ENCODE peak calls at places on chromosomes 4 and X, in seven cellular contexts. One of them, this sample, is unnamed.

GRCh38 chr4:41134581-41134980 is 79.8 kb downstream of the APBB2 start:
- DNase-seq in DMS153: no peak
- DNase-seq in KG1: no peak
- DNase-seq in M059J: no peak
- DNase-seq in Jurkat, Clone E6-1: no peak
- DNase-seq in cardiac septum: no peak
- DNase-seq in coronary artery: no peak
- DNase-seq in this sample: no peak

GRCh38 chr4:114659386-114660008 is 60.9 kb downstream of the UGT8 start:
- DNase-seq in Jurkat, Clone E6-1: peak
- DNase-seq in DMS153: peak
- DNase-seq in coronary artery: no peak
- DNase-seq in cardiac septum: no peak
- DNase-seq in M059J: peak
- DNase-seq in KG1: peak
- DNase-seq in this sample: peak

GRCh38 chrX:8981742-8982141 is 52.2 kb downstream of the FAM9B start:
- DNase-seq in Jurkat, Clone E6-1: no peak
- DNase-seq in KG1: no peak
- DNase-seq in coronary artery: no peak
- DNase-seq in DMS153: no peak
- DNase-seq in M059J: peak
- DNase-seq in cardiac septum: no peak
- DNase-seq in this sample: no peak

GRCh38 chr4:153211986-153212720 is 7.9 kb downstream of the TRIM2 start:
- DNase-seq in cardiac septum: no peak
- DNase-seq in M059J: peak
- DNase-seq in Jurkat, Clone E6-1: no peak
- DNase-seq in DMS153: no peak
- DNase-seq in KG1: no peak
- DNase-seq in coronary artery: no peak
- DNase-seq in this sample: no peak

GRCh38 chr4:1690698-1691097 is 6.6 kb upstream of the FAM53A start:
- DNase-seq in DMS153: no peak
- DNase-seq in cardiac septum: no peak
- DNase-seq in Jurkat, Clone E6-1: no peak
- DNase-seq in KG1: no peak
- DNase-seq in coronary artery: no peak
- DNase-seq in M059J: no peak
- DNase-seq in this sample: no peak

GRCh38 chr4:185682236-185682635 is 129.8 kb downstream of the SORBS2 start:
- DNase-seq in Jurkat, Clone E6-1: no peak
- DNase-seq in cardiac septum: no peak
- DNase-seq in KG1: no peak
- DNase-seq in coronary artery: no peak
- DNase-seq in M059J: peak
- DNase-seq in DMS153: no peak
- DNase-seq in this sample: no peak

GRCh38 chr4:104064650-104065577 is 345.1 kb upstream of the TACR3 start:
- DNase-seq in KG1: peak
- DNase-seq in coronary artery: no peak
- DNase-seq in DMS153: peak
- DNase-seq in cardiac septum: no peak
- DNase-seq in M059J: peak
- DNase-seq in Jurkat, Clone E6-1: peak
- DNase-seq in this sample: no peak

GRCh38 chrX:107451754-107452153 is 2.3 kb downstream of the FRMPD3 start:
- DNase-seq in DMS153: no peak
- DNase-seq in coronary artery: no peak
- DNase-seq in KG1: no peak
- DNase-seq in cardiac septum: no peak
- DNase-seq in M059J: no peak
- DNase-seq in Jurkat, Clone E6-1: no peak
- DNase-seq in this sample: no peak

GRCh38 chr4:13988347-13989265 is 361.1 kb upstream of the BOD1L1 start:
- DNase-seq in cardiac septum: no peak
- DNase-seq in DMS153: no peak
- DNase-seq in coronary artery: peak
- DNase-seq in M059J: peak
- DNase-seq in Jurkat, Clone E6-1: no peak
- DNase-seq in KG1: no peak
- DNase-seq in this sample: no peak

GRCh38 chr4:94635172-94635571 is 122.6 kb upstream of the BMPR1B start:
- DNase-seq in Jurkat, Clone E6-1: no peak
- DNase-seq in M059J: peak
- DNase-seq in cardiac septum: no peak
- DNase-seq in KG1: no peak
- DNase-seq in coronary artery: no peak
- DNase-seq in DMS153: no peak
- DNase-seq in this sample: no peak

GRCh38 chr4:95304898-95305297 is 243.9 kb downstream of the UNC5C start:
- DNase-seq in DMS153: no peak
- DNase-seq in KG1: no peak
- DNase-seq in M059J: peak
- DNase-seq in Jurkat, Clone E6-1: no peak
- DNase-seq in coronary artery: no peak
- DNase-seq in cardiac septum: no peak
- DNase-seq in this sample: no peak

GRCh38 chr4:166422475-166422874 is 549.4 kb downstream of the TLL1 start:
- DNase-seq in coronary artery: no peak
- DNase-seq in cardiac septum: no peak
- DNase-seq in Jurkat, Clone E6-1: no peak
- DNase-seq in KG1: no peak
- DNase-seq in DMS153: no peak
- DNase-seq in M059J: peak
- DNase-seq in this sample: no peak

GRCh38 chr4:121375262-121375661 is 5.6 kb downstream of the QRFPR start:
- DNase-seq in Jurkat, Clone E6-1: no peak
- DNase-seq in DMS153: no peak
- DNase-seq in cardiac septum: no peak
- DNase-seq in coronary artery: no peak
- DNase-seq in KG1: no peak
- DNase-seq in M059J: peak
- DNase-seq in this sample: no peak

GRCh38 chr4:55175779-55176231 is 50.4 kb upstream of the KDR start:
- DNase-seq in cardiac septum: no peak
- DNase-seq in KG1: no peak
- DNase-seq in DMS153: no peak
- DNase-seq in M059J: peak
- DNase-seq in coronary artery: no peak
- DNase-seq in Jurkat, Clone E6-1: no peak
- DNase-seq in this sample: no peak

GRCh38 chr4:26061248-26061986 is 147.4 kb downstream of the SMIM20 start:
- DNase-seq in Jurkat, Clone E6-1: peak
- DNase-seq in DMS153: no peak
- DNase-seq in KG1: peak
- DNase-seq in cardiac septum: no peak
- DNase-seq in M059J: peak
- DNase-seq in coronary artery: no peak
- DNase-seq in this sample: no peak

GRCh38 chrX:128634754-128635153 is 582.6 kb upstream of the ACTRT1 start:
- DNase-seq in coronary artery: no peak
- DNase-seq in cardiac septum: no peak
- DNase-seq in M059J: no peak
- DNase-seq in KG1: no peak
- DNase-seq in DMS153: no peak
- DNase-seq in Jurkat, Clone E6-1: no peak
- DNase-seq in this sample: no peak

GRCh38 chr4:89708903-89709361 is 128.0 kb downstream of the SNCA start:
- DNase-seq in M059J: no peak
- DNase-seq in KG1: no peak
- DNase-seq in Jurkat, Clone E6-1: no peak
- DNase-seq in coronary artery: no peak
- DNase-seq in cardiac septum: no peak
- DNase-seq in DMS153: no peak
- DNase-seq in this sample: no peak

GRCh38 chrX:116272328-116272727 is 101.8 kb downstream of the AGTR2 start:
- DNase-seq in coronary artery: no peak
- DNase-seq in M059J: peak
- DNase-seq in cardiac septum: no peak
- DNase-seq in KG1: no peak
- DNase-seq in DMS153: no peak
- DNase-seq in Jurkat, Clone E6-1: no peak
- DNase-seq in this sample: no peak

GRCh38 chrX:136488706-136489105 is 959 bp downstream of the BRS3 start:
- DNase-seq in Jurkat, Clone E6-1: no peak
- DNase-seq in coronary artery: no peak
- DNase-seq in M059J: peak
- DNase-seq in KG1: no peak
- DNase-seq in DMS153: no peak
- DNase-seq in cardiac septum: no peak
- DNase-seq in this sample: no peak

GRCh38 chrX:50858548-50858947 is 44.6 kb upstream of the SHROOM4 start:
- DNase-seq in Jurkat, Clone E6-1: no peak
- DNase-seq in coronary artery: no peak
- DNase-seq in DMS153: no peak
- DNase-seq in KG1: no peak
- DNase-seq in cardiac septum: no peak
- DNase-seq in M059J: no peak
- DNase-seq in this sample: no peak

GRCh38 chr4:84579410-84579791 is 3.5 kb upstream of the CDS1 start:
- DNase-seq in coronary artery: no peak
- DNase-seq in cardiac septum: no peak
- DNase-seq in KG1: no peak
- DNase-seq in Jurkat, Clone E6-1: no peak
- DNase-seq in M059J: peak
- DNase-seq in DMS153: no peak
- DNase-seq in this sample: no peak

GRCh38 chr4:85127653-85128052 is 161.2 kb upstream of the WDFY3 start:
- DNase-seq in cardiac septum: no peak
- DNase-seq in coronary artery: no peak
- DNase-seq in Jurkat, Clone E6-1: peak
- DNase-seq in M059J: peak
- DNase-seq in DMS153: no peak
- DNase-seq in KG1: no peak
- DNase-seq in this sample: no peak

GRCh38 chrX:135893294-135893817 is at the start of the genes CT45A10 and SAGE1:
- DNase-seq in cardiac septum: no peak
- DNase-seq in KG1: no peak
- DNase-seq in Jurkat, Clone E6-1: no peak
- DNase-seq in coronary artery: no peak
- DNase-seq in M059J: no peak
- DNase-seq in DMS153: no peak
- DNase-seq in this sample: no peak

GRCh38 chrX:32137525-32137924 is 1065.7 kb upstream of the FTHL17 start:
- DNase-seq in DMS153: no peak
- DNase-seq in coronary artery: no peak
- DNase-seq in cardiac septum: no peak
- DNase-seq in M059J: peak
- DNase-seq in KG1: peak
- DNase-seq in Jurkat, Clone E6-1: peak
- DNase-seq in this sample: no peak

GRCh38 chr4:11720292-11720691 is 291.6 kb upstream of the HS3ST1 start:
- DNase-seq in M059J: peak
- DNase-seq in coronary artery: no peak
- DNase-seq in cardiac septum: no peak
- DNase-seq in Jurkat, Clone E6-1: no peak
- DNase-seq in KG1: peak
- DNase-seq in DMS153: no peak
- DNase-seq in this sample: no peak

GRCh38 chr4:150224896-150225591 is 146.8 kb downstream of the DCLK2 start:
- DNase-seq in coronary artery: no peak
- DNase-seq in KG1: no peak
- DNase-seq in M059J: peak
- DNase-seq in DMS153: no peak
- DNase-seq in Jurkat, Clone E6-1: no peak
- DNase-seq in cardiac septum: no peak
- DNase-seq in this sample: no peak

GRCh38 chr4:142913461-142914030 is 67.4 kb upstream of the INPP4B start:
- DNase-seq in DMS153: no peak
- DNase-seq in Jurkat, Clone E6-1: no peak
- DNase-seq in coronary artery: no peak
- DNase-seq in M059J: peak
- DNase-seq in cardiac septum: no peak
- DNase-seq in KG1: no peak
- DNase-seq in this sample: no peak

GRCh38 chr4:7829687-7830580 is 109.7 kb downstream of the AFAP1 start:
- DNase-seq in KG1: no peak
- DNase-seq in coronary artery: peak
- DNase-seq in M059J: no peak
- DNase-seq in Jurkat, Clone E6-1: no peak
- DNase-seq in DMS153: no peak
- DNase-seq in cardiac septum: no peak
- DNase-seq in this sample: no peak

GRCh38 chr4:110636231-110636676 is 13.4 kb upstream of the PITX2 start:
- DNase-seq in KG1: no peak
- DNase-seq in cardiac septum: no peak
- DNase-seq in coronary artery: no peak
- DNase-seq in M059J: peak
- DNase-seq in DMS153: no peak
- DNase-seq in Jurkat, Clone E6-1: no peak
- DNase-seq in this sample: no peak

GRCh38 chrX:63475200-63475599 is 124.1 kb upstream of the SPIN4 start:
- DNase-seq in coronary artery: no peak
- DNase-seq in M059J: peak
- DNase-seq in cardiac septum: no peak
- DNase-seq in KG1: no peak
- DNase-seq in Jurkat, Clone E6-1: no peak
- DNase-seq in DMS153: no peak
- DNase-seq in this sample: no peak

GRCh38 chrX:20531667-20532066 is 265.0 kb upstream of the RPS6KA3 start:
- DNase-seq in M059J: no peak
- DNase-seq in Jurkat, Clone E6-1: no peak
- DNase-seq in coronary artery: no peak
- DNase-seq in DMS153: no peak
- DNase-seq in cardiac septum: no peak
- DNase-seq in KG1: no peak
- DNase-seq in this sample: no peak

GRCh38 chr4:165493359-165493758 is 114.6 kb downstream of the CPE start:
- DNase-seq in KG1: peak
- DNase-seq in Jurkat, Clone E6-1: peak
- DNase-seq in cardiac septum: peak
- DNase-seq in M059J: no peak
- DNase-seq in coronary artery: no peak
- DNase-seq in DMS153: no peak
- DNase-seq in this sample: peak

GRCh38 chr4:158444621-158445020 is 77.1 kb upstream of the RXFP1 start:
- DNase-seq in KG1: no peak
- DNase-seq in coronary artery: no peak
- DNase-seq in Jurkat, Clone E6-1: no peak
- DNase-seq in DMS153: no peak
- DNase-seq in M059J: peak
- DNase-seq in cardiac septum: no peak
- DNase-seq in this sample: no peak

GRCh38 chr4:32499176-32499575 is 1779.0 kb downstream of the PCDH7 start:
- DNase-seq in Jurkat, Clone E6-1: no peak
- DNase-seq in M059J: peak
- DNase-seq in KG1: no peak
- DNase-seq in cardiac septum: no peak
- DNase-seq in coronary artery: no peak
- DNase-seq in DMS153: no peak
- DNase-seq in this sample: no peak

This sample was measured in CD4-positive, alpha-beta T cell.